ENCODE peak calls at places on chromosomes 3 and 15, in seven cellular contexts. One of them, this sample, is unnamed.

GRCh38 chr3:109927161-109927560 is 589.8 kb upstream of the DPPA4 start:
- DNase-seq in H1: no peak
- DNase-seq in K562: no peak
- DNase-seq in SK-N-SH: peak
- DNase-seq in GM12892: no peak
- DNase-seq in HepG2: peak
- DNase-seq in GM12878: no peak
- DNase-seq in this sample: no peak

GRCh38 chr3:119352235-119352634 is 58.1 kb downstream of the ARHGAP31 start:
- DNase-seq in H1: no peak
- DNase-seq in K562: no peak
- DNase-seq in SK-N-SH: no peak
- DNase-seq in GM12892: peak
- DNase-seq in HepG2: no peak
- DNase-seq in GM12878: peak
- DNase-seq in this sample: peak

GRCh38 chr3:72152551-72153476 is 367.9 kb upstream of the PROK2 start:
- DNase-seq in H1: no peak
- DNase-seq in K562: peak
- DNase-seq in SK-N-SH: peak
- DNase-seq in GM12892: no peak
- DNase-seq in HepG2: peak
- DNase-seq in GM12878: no peak
- DNase-seq in this sample: no peak

GRCh38 chr3:106877632-106878031 is 499.6 kb upstream of the CCDC54 start:
- DNase-seq in H1: no peak
- DNase-seq in K562: no peak
- DNase-seq in SK-N-SH: no peak
- DNase-seq in GM12892: no peak
- DNase-seq in HepG2: no peak
- DNase-seq in GM12878: no peak
- DNase-seq in this sample: no peak

GRCh38 chr15:58410353-58410752 is 21.4 kb upstream of the LIPC start:
- DNase-seq in H1: no peak
- DNase-seq in K562: no peak
- DNase-seq in SK-N-SH: no peak
- DNase-seq in GM12892: no peak
- DNase-seq in HepG2: no peak
- DNase-seq in GM12878: peak
- DNase-seq in this sample: no peak

GRCh38 chr3:13349823-13350222 is 70.3 kb downstream of the NUP210 start:
- DNase-seq in H1: no peak
- DNase-seq in K562: no peak
- DNase-seq in SK-N-SH: no peak
- DNase-seq in GM12892: no peak
- DNase-seq in HepG2: no peak
- DNase-seq in GM12878: no peak
- DNase-seq in this sample: no peak

GRCh38 chr3:5194801-5195509 is 7.4 kb downstream of the EDEM1 start:
- DNase-seq in H1: no peak
- DNase-seq in K562: peak
- DNase-seq in SK-N-SH: no peak
- DNase-seq in GM12892: no peak
- DNase-seq in HepG2: peak
- DNase-seq in GM12878: no peak
- DNase-seq in this sample: no peak

GRCh38 chr15:84588053-84588874 is 12.5 kb upstream of the ZSCAN2 start:
- DNase-seq in H1: peak
- DNase-seq in K562: peak
- DNase-seq in SK-N-SH: peak
- DNase-seq in GM12892: peak
- DNase-seq in HepG2: peak
- DNase-seq in GM12878: no peak
- DNase-seq in this sample: peak

GRCh38 chr3:188294823-188295487 is 141.0 kb downstream of the LPP start:
- DNase-seq in H1: no peak
- DNase-seq in K562: no peak
- DNase-seq in SK-N-SH: no peak
- DNase-seq in GM12892: no peak
- DNase-seq in HepG2: peak
- DNase-seq in GM12878: no peak
- DNase-seq in this sample: no peak

GRCh38 chr15:90000175-90000923 is 775 bp upstream of the ZNF710 start:
- DNase-seq in H1: peak
- DNase-seq in K562: no peak
- DNase-seq in SK-N-SH: peak
- DNase-seq in GM12892: peak
- DNase-seq in HepG2: no peak
- DNase-seq in GM12878: no peak
- DNase-seq in this sample: peak

GRCh38 chr3:171446801-171447578 is 13.2 kb downstream of the TNIK start:
- DNase-seq in H1: no peak
- DNase-seq in K562: peak
- DNase-seq in SK-N-SH: no peak
- DNase-seq in GM12892: no peak
- DNase-seq in HepG2: no peak
- DNase-seq in GM12878: no peak
- DNase-seq in this sample: no peak

DNA sequence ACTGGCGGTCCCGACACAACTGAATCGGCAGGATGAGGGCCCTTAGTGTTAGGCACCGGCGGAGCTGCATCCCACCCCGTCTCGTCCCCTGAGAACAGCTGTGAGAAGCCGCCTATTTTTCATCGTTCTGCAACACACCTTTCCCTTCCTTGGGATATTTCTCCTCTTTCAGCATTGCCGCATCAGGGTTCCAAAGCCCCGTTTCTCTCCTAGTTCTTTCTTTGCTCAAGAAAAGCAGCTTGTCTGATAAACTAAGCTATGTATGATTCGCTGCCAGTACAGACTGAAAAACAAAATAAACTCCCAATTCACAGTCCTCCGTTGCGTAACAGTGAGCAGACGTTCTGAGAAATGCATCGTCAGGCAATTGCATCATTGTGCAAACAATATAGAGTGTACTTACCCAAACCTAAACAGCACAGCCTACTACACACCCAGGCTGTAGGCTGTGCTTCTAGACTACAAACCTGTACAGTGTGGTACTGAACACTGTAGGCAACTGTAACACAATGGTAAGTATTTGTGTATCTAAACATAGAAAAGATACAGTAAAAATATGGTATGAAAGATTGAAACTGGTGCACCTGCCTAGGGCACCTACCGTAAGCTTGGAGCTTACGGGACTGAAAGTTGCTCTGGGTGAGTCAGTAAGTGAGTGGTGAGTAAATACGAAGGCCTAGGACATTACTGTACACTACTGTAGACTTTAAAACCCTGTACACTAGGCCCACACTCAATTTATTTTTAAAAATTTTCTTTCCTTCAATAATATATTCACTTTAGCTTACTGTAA is 8.9 kb upstream of the ADAMTS17 start:
- DNase-seq in H1: no peak
- DNase-seq in K562: no peak
- DNase-seq in SK-N-SH: no peak
- DNase-seq in GM12892: no peak
- DNase-seq in HepG2: peak
- DNase-seq in GM12878: no peak
- DNase-seq in this sample: no peak
- TF ChIP-seq POLR2AphosphoS5 in H1: no peak
- TF ChIP-seq POLR2AphosphoS5 in K562: no peak
- TF ChIP-seq POLR2AphosphoS5 in SK-N-SH: no peak
- TF ChIP-seq POLR2AphosphoS5 in GM12892: no peak
- TF ChIP-seq POLR2AphosphoS5 in HepG2: no peak
- TF ChIP-seq POLR2AphosphoS5 in GM12878: no peak
- TF ChIP-seq POLR2AphosphoS5 in this sample: no peak

GRCh38 chr3:122635789-122636188 is 44.9 kb upstream of the PARP14 start:
- DNase-seq in H1: no peak
- DNase-seq in K562: no peak
- DNase-seq in SK-N-SH: no peak
- DNase-seq in GM12892: no peak
- DNase-seq in HepG2: no peak
- DNase-seq in GM12878: no peak
- DNase-seq in this sample: no peak
- TF ChIP-seq TAF1 in H1: no peak
- TF ChIP-seq TAF1 in K562: no peak
- TF ChIP-seq TAF1 in SK-N-SH: no peak
- TF ChIP-seq TAF1 in GM12892: no peak
- TF ChIP-seq TAF1 in HepG2: no peak
- TF ChIP-seq TAF1 in GM12878: no peak
- TF ChIP-seq TAF1 in this sample: no peak

DNA sequence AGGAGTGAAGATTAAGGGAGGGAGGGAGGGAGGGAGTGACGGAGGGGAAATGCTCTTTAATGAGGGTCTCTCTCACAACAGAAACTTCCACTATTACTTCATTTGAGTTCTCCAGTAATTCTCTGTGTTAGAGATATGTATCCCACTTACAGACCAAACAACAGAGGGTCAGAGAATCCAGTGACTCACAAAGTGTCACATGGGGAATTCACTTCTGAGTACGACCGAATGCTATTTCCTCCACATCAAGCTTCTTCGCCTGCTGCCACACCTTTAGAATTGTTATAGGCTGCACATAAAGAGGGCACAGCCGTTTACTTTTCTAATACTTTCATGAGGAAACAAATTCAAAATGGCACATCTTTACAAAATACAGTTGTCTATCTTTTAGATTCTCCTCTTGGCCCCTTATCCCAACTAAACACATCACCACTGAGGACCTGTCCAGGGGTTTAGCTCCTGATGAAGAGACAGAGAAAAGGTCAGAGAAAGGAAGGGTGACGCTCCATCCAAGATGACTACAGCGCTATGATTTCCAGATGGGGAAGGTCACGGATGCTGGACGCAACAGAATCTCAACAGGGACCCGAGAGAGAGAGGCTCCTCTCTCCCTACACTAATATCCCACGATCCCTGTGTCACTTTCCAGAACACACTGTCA is 119.0 kb downstream of the XXYLT1 start:
- DNase-seq in H1: no peak
- DNase-seq in K562: no peak
- DNase-seq in SK-N-SH: no peak
- DNase-seq in GM12892: no peak
- DNase-seq in HepG2: peak
- DNase-seq in GM12878: no peak
- DNase-seq in this sample: no peak
- TF ChIP-seq POLR2AphosphoS5 in H1: no peak
- TF ChIP-seq POLR2AphosphoS5 in K562: no peak
- TF ChIP-seq POLR2AphosphoS5 in SK-N-SH: no peak
- TF ChIP-seq POLR2AphosphoS5 in GM12892: no peak
- TF ChIP-seq POLR2AphosphoS5 in HepG2: no peak
- TF ChIP-seq POLR2AphosphoS5 in GM12878: no peak
- TF ChIP-seq POLR2AphosphoS5 in this sample: no peak

DNA sequence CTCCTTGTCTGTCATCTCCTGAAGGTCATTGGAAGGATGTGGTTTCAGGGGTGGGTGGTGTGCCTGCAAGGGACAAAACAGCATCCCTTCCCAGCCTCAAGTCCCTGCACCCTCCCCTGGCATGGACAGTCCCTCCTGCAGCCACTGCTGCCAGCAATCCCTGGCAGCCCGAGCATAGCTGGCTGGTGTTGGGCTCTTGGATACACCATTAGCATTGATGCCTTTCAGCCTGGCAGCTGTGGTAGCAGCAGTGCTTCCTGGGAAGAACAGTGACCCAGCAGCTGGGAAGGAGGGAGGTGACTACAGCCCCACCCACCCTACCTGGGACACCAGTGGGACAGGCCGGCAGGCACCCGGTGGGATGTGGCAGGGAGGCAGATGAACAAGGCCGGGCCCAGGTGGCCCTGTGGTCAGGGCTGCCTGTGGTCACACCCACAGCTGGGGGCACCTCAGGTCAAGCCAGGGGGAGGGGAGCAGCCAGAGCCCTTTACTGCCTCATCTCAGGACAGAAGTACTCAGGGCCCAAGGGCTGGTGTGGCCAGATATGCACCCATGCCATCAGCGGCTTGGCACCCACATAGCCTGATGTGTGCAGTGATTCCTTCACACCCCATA is 32.9 kb upstream of the TMEM115 start:
- DNase-seq in H1: no peak
- DNase-seq in K562: peak
- DNase-seq in SK-N-SH: no peak
- DNase-seq in GM12892: no peak
- DNase-seq in HepG2: no peak
- DNase-seq in GM12878: no peak
- DNase-seq in this sample: no peak
- TF ChIP-seq TAF1 in H1: no peak
- TF ChIP-seq TAF1 in K562: no peak
- TF ChIP-seq TAF1 in SK-N-SH: no peak
- TF ChIP-seq TAF1 in GM12892: no peak
- TF ChIP-seq TAF1 in HepG2: no peak
- TF ChIP-seq TAF1 in GM12878: no peak
- TF ChIP-seq TAF1 in this sample: no peak